ENCODE peak calls at places on chromosomes 5 and 9, in four cellular contexts. V is HepG2, L is fibroblast of mammary gland, K is ascending aorta. S is an unnamed sample.

GRCh38 chr5:88743231-88743879 is 139.6 kb downstream of the MEF2C start:
- DNase-seq in V (no peak), L (peak; percentile 38), K (no peak), S (no peak)

GRCh38 chr5:1175801-1176472 is 25.5 kb upstream of the SLC6A19 start:
- DNase-seq in V (no peak), L (no peak), K (no peak), S (no peak)

GRCh38 chr5:141094481-141095262 is at the start of gene PCDHB2:
- DNase-seq in V (peak; percentile 79), L (peak; percentile 53), K (no peak), S (peak; percentile 65)

GRCh38 chr5:59124983-59125960 is 542.4 kb downstream of the RAB3C start:
- DNase-seq in V (no peak), L (no peak), K (no peak), S (no peak)

GRCh38 chr5:72377920-72378635 is 57.9 kb downstream of the PTCD2 start:
- DNase-seq in V (no peak), L (peak; percentile 29), K (peak; percentile 83), S (no peak)

GRCh38 chr5:17224858-17225436 is 7.5 kb downstream of the BASP1 start:
- DNase-seq in V (no peak), L (peak; percentile 73), K (no peak), S (no peak)

GRCh38 chr9:93904649-93905472 is 50.3 kb downstream of the BARX1 start:
- DNase-seq in V (no peak), L (no peak), K (no peak), S (no peak)

GRCh38 chr5:83467315-83468044 is 4.1 kb upstream of the VCAN start:
- DNase-seq in V (no peak), L (peak; percentile 76), K (peak; percentile 70), S (no peak)

GRCh38 chr9:16870606-16871357 is at the start of gene BNC2:
- DNase-seq in V (no peak), L (peak; percentile 50), K (peak; percentile 77), S (no peak)

GRCh38 chr5:366541-367357 is 45.2 kb downstream of the AHRR start:
- DNase-seq in V (no peak), L (no peak), K (no peak), S (no peak)

GRCh38 chr5:35127006-35127405 is 79.3 kb upstream of the AGXT2 start:
- DNase-seq in V (no peak), L (no peak), K (no peak), S (no peak)

GRCh38 chr9:98775831-98776441 is 20.4 kb downstream of the ANKS6 start:
- DNase-seq in V (peak; percentile 67), L (peak; percentile 76), K (peak; percentile 63), S (peak; percentile 17)

GRCh38 chr9:12613071-12613470 is 80.1 kb upstream of the TYRP1 start:
- DNase-seq in V (no peak), L (no peak), K (no peak), S (no peak)

GRCh38 chr5:10838038-10838437 is 77.0 kb upstream of the DAP start:
- DNase-seq in V (peak; percentile 18), L (no peak), K (no peak), S (no peak)

GRCh38 chr5:95655575-95655974 is 9.0 kb downstream of the RFESD start:
- DNase-seq in V (no peak), L (no peak), K (no peak), S (no peak)

GRCh38 chr9:111986035-111986556 is 89.5 kb downstream of the UGCG start:
- DNase-seq in V (no peak), L (no peak), K (no peak), S (no peak)

GRCh38 chr5:43592363-43592762 is 10.6 kb upstream of the NNT start:
- DNase-seq in V (no peak), L (no peak), K (no peak), S (no peak)

GRCh38 chr5:95907740-95908706 is 53.6 kb downstream of the ELL2 start:
- DNase-seq in V (no peak), L (no peak), K (no peak), S (no peak)

GRCh38 chr5:103569313-103570060 is 6.9 kb upstream of the NUDT12 start:
- DNase-seq in V (no peak), L (peak; percentile 8), K (no peak), S (no peak)

GRCh38 chr9:13845460-13845859 is 468.5 kb downstream of the NFIB start:
- DNase-seq in V (no peak), L (peak; percentile 81), K (no peak), S (no peak)

GRCh38 chr5:120372899-120373298 is 91.2 kb upstream of the PRR16 start:
- DNase-seq in V (no peak), L (peak; percentile 62), K (no peak), S (no peak)

GRCh38 chr5:75200776-75201175 is 35.9 kb downstream of the ANKRD31 start:
- DNase-seq in V (no peak), L (no peak), K (no peak), S (no peak)

GRCh38 chr5:56669534-56670483 is 145.5 kb upstream of the MAP3K1 start:
- DNase-seq in V (peak; percentile 48), L (peak; percentile 40), K (peak; percentile 68), S (peak; percentile 2)

GRCh38 chr5:160312139-160312959 is at the start of gene CCNJL:
- DNase-seq in V (peak; percentile 52), L (no peak), K (peak; percentile 65), S (no peak)

GRCh38 chr5:52989781-52990530 is 804 bp downstream of the ITGA2 start:
- DNase-seq in V (no peak), L (peak; percentile 45), K (peak; percentile 65), S (no peak)

GRCh38 chr9:137851516-137852217 is 25.9 kb upstream of the CACNA1B start:
- DNase-seq in V (no peak), L (no peak), K (no peak), S (no peak)

GRCh38 chr9:68458918-68459317 is 81.8 kb downstream of the TMEM252 start:
- DNase-seq in V (no peak), L (no peak), K (no peak), S (no peak)

GRCh38 chr5:147558826-147559225 is 49.0 kb upstream of the DPYSL3 start:
- DNase-seq in V (no peak), L (peak; percentile 79), K (peak; percentile 78), S (no peak)

GRCh38 chr5:20655211-20655610 is 667.2 kb upstream of the CDH18 start:
- DNase-seq in V (no peak), L (no peak), K (no peak), S (no peak)

GRCh38 chr5:41196197-41196596 is 17.1 kb downstream of the C6 start:
- DNase-seq in V (no peak), L (peak; percentile 50), K (no peak), S (no peak)
- TF ChIP-seq CTCF in V (no peak), L (no peak), K (no peak), S (no peak)

GRCh38 chr9:132644251-132644650 is 25.5 kb downstream of the DDX31 start:
- DNase-seq in V (peak; percentile 48), L (no peak), K (no peak), S (no peak)
- TF ChIP-seq CTCF in V (peak; percentile 42), L (peak; percentile 12), K (no peak), S (peak; percentile 17)

GRCh38 chr5:82107277-82107676 is 135.5 kb downstream of the ATG10 start:
- DNase-seq in V (no peak), L (peak; percentile 64), K (no peak), S (peak; percentile 26)
- TF ChIP-seq CTCF in V (no peak), L (peak; percentile 63), K (no peak), S (peak; percentile 56)

DNA sequence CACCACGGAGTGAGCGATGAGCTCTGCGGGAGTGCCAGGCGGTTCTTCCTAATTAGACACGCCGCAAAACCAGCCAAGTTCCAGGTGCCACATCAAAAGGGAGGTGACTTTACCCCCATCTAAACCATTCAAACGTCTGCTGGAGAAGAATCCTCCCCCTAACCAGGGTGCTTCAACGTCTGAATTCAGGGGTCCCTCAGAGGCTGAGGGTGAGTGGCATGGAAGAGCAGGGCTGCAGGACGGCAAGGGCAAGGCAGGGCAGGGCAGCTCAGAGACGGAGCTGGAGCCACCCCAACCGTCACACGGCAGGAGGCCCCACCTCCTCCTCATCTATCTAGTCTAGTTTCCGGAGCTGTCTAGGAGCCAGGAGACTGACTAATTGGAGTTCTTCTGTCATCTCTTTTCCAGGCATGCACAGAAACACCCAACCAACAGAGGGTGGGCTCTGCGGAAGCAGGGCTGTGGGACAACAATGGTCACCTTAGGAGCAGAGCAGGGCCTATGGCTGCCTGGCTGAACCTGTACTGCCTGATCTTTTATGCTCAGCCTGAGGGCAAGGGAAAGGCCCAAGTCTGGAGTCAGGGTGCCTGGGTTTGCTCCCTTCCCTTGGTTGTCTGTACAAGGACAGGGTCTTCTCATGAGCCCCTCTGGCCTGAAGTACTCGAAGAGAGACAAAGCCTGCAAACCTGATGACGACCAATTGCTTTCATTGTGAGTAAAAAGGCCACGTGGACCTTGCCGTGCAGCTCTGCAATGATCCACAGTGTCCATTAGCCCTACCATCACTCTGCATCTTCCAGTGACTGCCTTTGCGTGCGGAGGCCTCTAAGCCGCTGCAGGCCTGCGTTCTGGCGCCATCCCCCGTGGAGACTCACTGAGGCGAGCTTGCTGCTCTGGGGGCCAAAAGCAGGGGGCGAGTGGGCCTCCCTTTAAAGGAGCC is 81.0 kb upstream of the SLC25A51 start:
- DNase-seq in V (no peak), L (peak; percentile 80), K (no peak), S (no peak)
- TF ChIP-seq CTCF in V (no peak), L (peak; percentile 17), K (no peak), S (no peak)

GRCh38 chr5:136064510-136064909 is 35.7 kb downstream of the TGFBI start:
- DNase-seq in V (no peak), L (peak; percentile 44), K (no peak), S (no peak)
- TF ChIP-seq CTCF in V (no peak), L (peak; percentile 29), K (no peak), S (peak; percentile 61)

DNA sequence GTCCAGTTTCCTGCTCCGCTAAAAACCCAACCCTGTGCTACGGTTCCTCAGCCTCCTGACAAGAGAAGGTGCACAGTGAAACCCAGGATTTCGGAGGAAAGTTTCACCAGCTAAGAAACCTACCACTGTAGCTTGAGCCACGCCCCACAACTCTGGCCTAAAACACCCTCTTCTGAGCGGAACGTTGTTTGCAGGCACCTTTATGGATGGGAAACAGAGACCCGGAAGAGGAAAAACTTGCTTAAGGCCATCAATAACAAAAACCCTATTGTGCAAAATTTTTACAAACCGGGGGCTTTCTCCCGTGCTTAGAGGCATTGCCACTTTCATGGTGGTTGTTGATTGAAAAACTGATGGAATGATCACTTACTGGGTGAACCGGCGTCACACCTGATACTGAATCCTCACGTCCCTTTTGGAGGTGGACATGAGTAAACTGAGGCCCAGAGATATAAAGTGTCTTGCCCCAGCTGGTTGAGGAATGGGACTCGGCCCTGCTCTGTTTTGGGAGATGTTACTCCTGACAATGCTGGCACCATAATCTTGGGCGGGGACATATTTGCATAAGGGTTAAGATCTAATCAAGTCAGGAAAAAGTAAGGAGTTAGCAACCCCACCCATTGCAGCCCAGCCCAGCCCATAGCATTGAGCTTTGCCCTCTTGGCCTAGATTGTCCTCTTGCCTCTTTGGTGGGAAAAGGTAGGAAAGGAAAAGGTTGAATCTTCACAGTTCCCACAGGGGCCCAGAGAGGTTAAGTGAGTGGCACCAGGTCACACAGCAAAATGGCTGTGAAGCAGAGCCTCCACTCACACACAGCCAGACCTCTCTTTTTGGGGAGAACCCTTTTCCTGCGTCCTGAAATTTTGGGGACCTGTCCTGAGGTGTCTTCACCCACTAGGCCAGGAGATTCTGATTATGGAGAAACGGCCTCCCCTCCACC is 23.2 kb upstream of the PTGS1 start:
- DNase-seq in V (peak; percentile 36), L (peak; percentile 34), K (no peak), S (no peak)
- TF ChIP-seq CTCF in V (peak; percentile 3), L (no peak), K (no peak), S (no peak)